ENCODE peak calls at places on chromosome 18, in seven cellular contexts. One of them, this sample, is unnamed.

GRCh38 chr18:12442946-12443345 is 35.2 kb downstream of the PRELID3A start:
- DNase-seq in AG04449: peak; percentile 9
- DNase-seq in ovary: no peak
- DNase-seq in A673: no peak
- DNase-seq in AG09309: no peak
- DNase-seq in breast epithelium: no peak
- DNase-seq in HFF-Myc: no peak
- DNase-seq in this sample: no peak

GRCh38 chr18:46070232-46070631 is 1.8 kb downstream of the PSTPIP2 start:
- DNase-seq in HFF-Myc: no peak
- DNase-seq in ovary: no peak
- DNase-seq in A673: no peak
- DNase-seq in AG09309: no peak
- DNase-seq in breast epithelium: no peak
- DNase-seq in AG04449: no peak
- DNase-seq in this sample: no peak

GRCh38 chr18:75860166-75860565 is 432.7 kb upstream of the SMIM21 start:
- DNase-seq in HFF-Myc: no peak
- DNase-seq in AG04449: no peak
- DNase-seq in ovary: no peak
- DNase-seq in A673: no peak
- DNase-seq in breast epithelium: no peak
- DNase-seq in AG09309: no peak
- DNase-seq in this sample: no peak

GRCh38 chr18:50372743-50373142 is 2.1 kb upstream of the SKA1 start:
- DNase-seq in A673: peak; percentile 11
- DNase-seq in breast epithelium: no peak
- DNase-seq in AG09309: no peak
- DNase-seq in AG04449: no peak
- DNase-seq in ovary: no peak
- DNase-seq in HFF-Myc: no peak
- DNase-seq in this sample: no peak

GRCh38 chr18:45793295-45793965 is 32.0 kb upstream of the SIGLEC15 start:
- DNase-seq in A673: no peak
- DNase-seq in HFF-Myc: no peak
- DNase-seq in AG09309: peak; percentile 81
- DNase-seq in AG04449: peak; percentile 73
- DNase-seq in ovary: no peak
- DNase-seq in breast epithelium: no peak
- DNase-seq in this sample: no peak

GRCh38 chr18:22951823-22952222 is 18.7 kb downstream of the RBBP8 start:
- DNase-seq in ovary: no peak
- DNase-seq in AG04449: no peak
- DNase-seq in HFF-Myc: no peak
- DNase-seq in breast epithelium: no peak
- DNase-seq in A673: no peak
- DNase-seq in AG09309: no peak
- DNase-seq in this sample: no peak

GRCh38 chr18:35407871-35408481 is 30.8 kb upstream of the ZNF396 start:
- DNase-seq in A673: peak; percentile 80
- DNase-seq in AG04449: no peak
- DNase-seq in breast epithelium: no peak
- DNase-seq in AG09309: peak; percentile 38
- DNase-seq in ovary: peak; percentile 28
- DNase-seq in HFF-Myc: peak; percentile 48
- DNase-seq in this sample: peak; percentile 58

GRCh38 chr18:75679347-75679746 is 251.8 kb upstream of the SMIM21 start:
- DNase-seq in AG04449: no peak
- DNase-seq in HFF-Myc: no peak
- DNase-seq in AG09309: no peak
- DNase-seq in A673: no peak
- DNase-seq in breast epithelium: no peak
- DNase-seq in ovary: peak; percentile 41
- DNase-seq in this sample: no peak

GRCh38 chr18:40935423-40935822 is 1019.6 kb upstream of the PIK3C3 start:
- DNase-seq in A673: peak; percentile 66
- DNase-seq in ovary: no peak
- DNase-seq in breast epithelium: no peak
- DNase-seq in AG04449: no peak
- DNase-seq in HFF-Myc: peak; percentile 10
- DNase-seq in AG09309: no peak
- DNase-seq in this sample: peak; percentile 47

GRCh38 chr18:51151568-51152511 is 45.6 kb downstream of the MEX3C start:
- DNase-seq in HFF-Myc: no peak
- DNase-seq in breast epithelium: no peak
- DNase-seq in AG04449: no peak
- DNase-seq in ovary: no peak
- DNase-seq in AG09309: no peak
- DNase-seq in A673: no peak
- DNase-seq in this sample: peak; percentile 57

GRCh38 chr18:11040823-11041712 is 108.3 kb downstream of the PIEZO2 start:
- DNase-seq in A673: peak; percentile 56
- DNase-seq in breast epithelium: no peak
- DNase-seq in HFF-Myc: peak; percentile 14
- DNase-seq in AG09309: peak; percentile 7
- DNase-seq in ovary: peak; percentile 68
- DNase-seq in AG04449: no peak
- DNase-seq in this sample: peak; percentile 50

GRCh38 chr18:72155327-72155726 is 388.8 kb downstream of the CBLN2 start:
- DNase-seq in A673: no peak
- DNase-seq in AG04449: no peak
- DNase-seq in ovary: no peak
- DNase-seq in HFF-Myc: no peak
- DNase-seq in AG09309: no peak
- DNase-seq in breast epithelium: no peak
- DNase-seq in this sample: no peak

GRCh38 chr18:34866739-34867138 is 156.6 kb downstream of the DTNA start:
- DNase-seq in breast epithelium: no peak
- DNase-seq in AG04449: no peak
- DNase-seq in AG09309: no peak
- DNase-seq in ovary: no peak
- DNase-seq in A673: peak; percentile 11
- DNase-seq in HFF-Myc: no peak
- DNase-seq in this sample: no peak

GRCh38 chr18:42758851-42759250 is 356.6 kb downstream of the RIT2 start:
- DNase-seq in HFF-Myc: no peak
- DNase-seq in AG04449: no peak
- DNase-seq in A673: no peak
- DNase-seq in AG09309: no peak
- DNase-seq in ovary: no peak
- DNase-seq in breast epithelium: no peak
- DNase-seq in this sample: no peak

DNA sequence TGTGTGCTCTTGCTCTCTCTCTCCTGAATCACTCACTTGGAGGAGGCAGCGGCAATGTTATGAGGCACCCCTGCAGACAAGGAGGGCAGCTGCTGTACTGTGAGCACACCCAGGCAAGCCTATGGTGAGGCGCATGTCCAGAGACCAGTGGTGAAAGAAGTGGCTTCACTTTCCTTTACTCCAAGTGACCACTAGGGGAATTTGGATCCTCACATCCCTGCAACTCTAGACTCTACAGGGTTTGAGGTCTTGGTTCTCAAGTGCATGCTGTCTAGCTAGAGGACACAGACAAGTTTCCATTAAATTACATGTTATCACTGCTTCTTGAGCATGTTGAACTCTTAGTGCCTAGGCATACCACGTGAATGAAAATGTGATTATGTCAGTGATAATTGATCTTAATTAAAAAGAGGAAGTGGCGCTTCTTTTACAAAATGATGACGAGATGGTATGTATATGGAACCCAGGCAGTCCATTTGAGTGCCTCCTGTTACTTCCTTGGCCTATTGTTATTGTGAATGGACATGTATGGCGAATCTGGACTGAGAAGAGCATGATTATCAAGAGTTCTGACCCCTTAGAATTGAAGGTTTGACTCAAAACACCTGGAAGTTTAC is 181.0 kb upstream of the CDH2 start:
- DNase-seq in breast epithelium: no peak
- DNase-seq in AG04449: no peak
- DNase-seq in AG09309: no peak
- DNase-seq in ovary: no peak
- DNase-seq in HFF-Myc: peak; percentile 19
- DNase-seq in A673: peak; percentile 15
- DNase-seq in this sample: no peak
- TF ChIP-seq CTCF in breast epithelium: no peak
- TF ChIP-seq CTCF in AG04449: no peak
- TF ChIP-seq CTCF in AG09309: no peak
- TF ChIP-seq CTCF in ovary: no peak
- TF ChIP-seq CTCF in HFF-Myc: peak; percentile 46
- TF ChIP-seq CTCF in A673: peak; percentile 32
- TF ChIP-seq CTCF in this sample: no peak

GRCh38 chr18:21444465-21445023 is 156.0 kb downstream of the ESCO1 start:
- DNase-seq in A673: peak; percentile 55
- DNase-seq in ovary: peak; percentile 51
- DNase-seq in AG09309: peak; percentile 24
- DNase-seq in HFF-Myc: no peak
- DNase-seq in AG04449: no peak
- DNase-seq in breast epithelium: no peak
- DNase-seq in this sample: peak; percentile 56
- TF ChIP-seq CTCF in A673: peak; percentile 89
- TF ChIP-seq CTCF in ovary: peak; percentile 72
- TF ChIP-seq CTCF in AG09309: peak; percentile 87
- TF ChIP-seq CTCF in HFF-Myc: peak; percentile 79
- TF ChIP-seq CTCF in AG04449: peak; percentile 76
- TF ChIP-seq CTCF in breast epithelium: peak; percentile 58
- TF ChIP-seq CTCF in this sample: peak; percentile 77

DNA sequence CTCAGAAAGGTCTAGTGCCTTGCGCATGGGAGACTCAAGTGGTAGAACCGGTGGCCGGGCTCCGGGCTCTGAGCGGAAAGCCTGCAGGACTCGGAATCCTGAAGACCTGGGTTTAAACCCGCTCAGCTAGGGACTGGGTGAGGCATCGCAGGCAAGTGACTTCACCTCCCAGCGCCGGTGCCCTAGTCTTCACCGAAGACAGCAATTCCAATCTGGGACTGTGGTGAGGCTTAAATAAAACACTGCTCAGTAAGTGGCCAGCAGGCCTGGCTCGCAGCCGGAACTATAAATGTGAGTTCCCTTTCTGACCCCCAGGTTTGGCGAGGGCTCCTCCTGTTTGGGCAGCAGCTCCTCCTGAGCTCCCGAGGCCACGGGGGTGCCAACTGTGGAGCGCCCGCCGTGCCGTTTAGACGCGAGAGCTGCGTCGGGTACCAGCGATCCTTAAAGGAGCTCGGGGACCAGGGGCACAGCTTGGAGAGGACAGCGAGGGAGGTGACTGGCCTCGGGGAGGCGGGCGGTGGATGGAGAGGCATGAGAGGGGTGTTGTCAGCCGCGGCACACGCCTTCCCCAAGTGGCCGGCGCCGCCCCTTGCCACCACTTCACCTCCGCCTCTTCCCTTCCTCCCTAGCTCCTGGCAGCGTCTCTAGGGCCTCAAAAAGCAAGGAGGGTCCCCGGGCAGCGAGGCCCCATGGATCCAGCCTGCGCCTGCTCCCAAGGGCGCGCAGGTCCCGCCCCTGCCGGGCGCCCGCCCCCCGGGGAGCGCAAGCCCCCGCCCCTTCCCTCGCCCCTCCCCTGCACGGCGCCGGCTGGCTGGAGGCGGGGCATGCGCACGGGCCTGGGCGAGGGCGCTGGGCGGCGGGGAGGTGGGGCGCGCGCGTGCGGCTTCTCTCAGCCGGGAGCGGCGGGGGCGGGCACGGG is 736 bp upstream of the MTCL1 start:
- DNase-seq in A673: peak; percentile 87
- DNase-seq in AG09309: peak; percentile 62
- DNase-seq in breast epithelium: peak; percentile 85
- DNase-seq in ovary: peak; percentile 87
- DNase-seq in AG04449: peak; percentile 76
- DNase-seq in HFF-Myc: peak; percentile 51
- DNase-seq in this sample: peak; percentile 99
- TF ChIP-seq CTCF in A673: no peak
- TF ChIP-seq CTCF in AG09309: no peak
- TF ChIP-seq CTCF in breast epithelium: no peak
- TF ChIP-seq CTCF in ovary: no peak
- TF ChIP-seq CTCF in AG04449: no peak
- TF ChIP-seq CTCF in HFF-Myc: no peak
- TF ChIP-seq CTCF in this sample: no peak

DNA sequence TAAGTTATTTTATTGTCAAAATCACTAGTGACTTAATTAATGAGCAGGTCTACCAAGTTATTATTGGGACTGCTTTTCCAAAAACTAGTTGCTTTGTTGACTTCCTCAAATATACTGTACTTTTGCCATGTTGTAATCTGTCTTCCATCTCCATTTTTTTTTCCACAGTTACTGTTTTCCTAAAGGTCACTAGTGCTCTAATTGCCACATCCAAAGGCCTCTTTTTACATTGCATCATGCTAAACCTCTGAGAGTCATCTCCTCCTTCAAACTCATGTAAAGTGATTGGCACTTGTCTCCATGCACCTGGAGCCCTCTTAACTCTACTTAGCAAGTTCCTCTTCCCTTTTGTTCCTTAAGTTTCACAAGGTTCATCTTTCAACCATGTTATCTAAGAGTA is 11.8 kb downstream of the PMAIP1 start:
- DNase-seq in AG09309: no peak
- DNase-seq in HFF-Myc: no peak
- DNase-seq in breast epithelium: no peak
- DNase-seq in ovary: no peak
- DNase-seq in AG04449: no peak
- DNase-seq in A673: no peak
- DNase-seq in this sample: no peak
- TF ChIP-seq CTCF in AG09309: no peak
- TF ChIP-seq CTCF in HFF-Myc: no peak
- TF ChIP-seq CTCF in breast epithelium: no peak
- TF ChIP-seq CTCF in ovary: no peak
- TF ChIP-seq CTCF in AG04449: no peak
- TF ChIP-seq CTCF in A673: no peak
- TF ChIP-seq CTCF in this sample: no peak

GRCh38 chr18:48608581-48608980 is 69.8 kb downstream of the CTIF start:
- DNase-seq in AG04449: no peak
- DNase-seq in breast epithelium: no peak
- DNase-seq in AG09309: no peak
- DNase-seq in HFF-Myc: no peak
- DNase-seq in ovary: no peak
- DNase-seq in A673: no peak
- DNase-seq in this sample: no peak

GRCh38 chr18:48609820-48610815 is 71.3 kb downstream of the CTIF start:
- DNase-seq in ovary: no peak
- DNase-seq in HFF-Myc: no peak
- DNase-seq in AG09309: no peak
- DNase-seq in A673: no peak
- DNase-seq in AG04449: no peak
- DNase-seq in breast epithelium: no peak
- DNase-seq in this sample: no peak

GRCh38 chr18:48609114-48609513 is 70.3 kb downstream of the CTIF start:
- DNase-seq in ovary: no peak
- DNase-seq in breast epithelium: no peak
- DNase-seq in AG04449: no peak
- DNase-seq in A673: no peak
- DNase-seq in AG09309: no peak
- DNase-seq in HFF-Myc: no peak
- DNase-seq in this sample: no peak

GRCh38 chr18:48605408-48605845 is 66.6 kb downstream of the CTIF start:
- DNase-seq in A673: peak; percentile 43
- DNase-seq in breast epithelium: no peak
- DNase-seq in ovary: no peak
- DNase-seq in AG09309: no peak
- DNase-seq in AG04449: no peak
- DNase-seq in HFF-Myc: no peak
- DNase-seq in this sample: no peak

GRCh38 chr18:48607049-48607984 is 68.5 kb downstream of the CTIF start:
- DNase-seq in A673: no peak
- DNase-seq in breast epithelium: no peak
- DNase-seq in ovary: peak; percentile 65
- DNase-seq in AG09309: peak; percentile 55
- DNase-seq in AG04449: peak; percentile 74
- DNase-seq in HFF-Myc: peak; percentile 59
- DNase-seq in this sample: no peak
- TF ChIP-seq CTCF in A673: no peak
- TF ChIP-seq CTCF in breast epithelium: no peak
- TF ChIP-seq CTCF in ovary: no peak
- TF ChIP-seq CTCF in AG09309: no peak
- TF ChIP-seq CTCF in AG04449: peak; percentile 6
- TF ChIP-seq CTCF in HFF-Myc: no peak
- TF ChIP-seq CTCF in this sample: no peak

This sample was measured in GM13977.